ENCODE peak calls at places on chromosome 7, in six cellular contexts. One of them, this sample, is unnamed.

GRCh38 chr7:135170223-135170997 is at the start of gene CYREN:
- DNase-seq in CD8-positive, alpha-beta T cell: peak; percentile 94
- DNase-seq in heart left ventricle: peak; percentile 98
- DNase-seq in fibroblast of lung: peak; percentile 93
- DNase-seq in neural progenitor cell: peak; percentile 93
- DNase-seq in tibial artery: peak; percentile 98
- DNase-seq in this sample: peak; percentile 99

GRCh38 chr7:105924950-105925349 is 38.1 kb upstream of the CDHR3 start:
- DNase-seq in CD8-positive, alpha-beta T cell: no peak
- DNase-seq in heart left ventricle: no peak
- DNase-seq in fibroblast of lung: no peak
- DNase-seq in neural progenitor cell: no peak
- DNase-seq in tibial artery: no peak
- DNase-seq in this sample: no peak

GRCh38 chr7:16354573-16354972 is 66.8 kb downstream of the CRPPA start:
- DNase-seq in CD8-positive, alpha-beta T cell: no peak
- DNase-seq in heart left ventricle: no peak
- DNase-seq in fibroblast of lung: no peak
- DNase-seq in neural progenitor cell: no peak
- DNase-seq in tibial artery: no peak
- DNase-seq in this sample: no peak

GRCh38 chr7:155576900-155577508 is 30.6 kb upstream of the CNPY1 start:
- DNase-seq in CD8-positive, alpha-beta T cell: no peak
- DNase-seq in heart left ventricle: no peak
- DNase-seq in fibroblast of lung: no peak
- DNase-seq in neural progenitor cell: no peak
- DNase-seq in tibial artery: peak; percentile 49
- DNase-seq in this sample: no peak

GRCh38 chr7:151756076-151756731 is 120.7 kb downstream of the PRKAG2 start:
- DNase-seq in CD8-positive, alpha-beta T cell: peak; percentile 71
- DNase-seq in heart left ventricle: peak; percentile 21
- DNase-seq in fibroblast of lung: peak; percentile 71
- DNase-seq in neural progenitor cell: no peak
- DNase-seq in tibial artery: no peak
- DNase-seq in this sample: no peak

GRCh38 chr7:158536871-158537865 is 50.5 kb downstream of the PTPRN2 start:
- DNase-seq in CD8-positive, alpha-beta T cell: no peak
- DNase-seq in heart left ventricle: no peak
- DNase-seq in fibroblast of lung: no peak
- DNase-seq in neural progenitor cell: no peak
- DNase-seq in tibial artery: no peak
- DNase-seq in this sample: no peak

GRCh38 chr7:83410989-83411591 is 237.8 kb downstream of the SEMA3E start:
- DNase-seq in CD8-positive, alpha-beta T cell: no peak
- DNase-seq in heart left ventricle: no peak
- DNase-seq in fibroblast of lung: peak; percentile 53
- DNase-seq in neural progenitor cell: peak; percentile 74
- DNase-seq in tibial artery: no peak
- DNase-seq in this sample: no peak

GRCh38 chr7:148503900-148504487 is 86.6 kb upstream of the C7orf33 start:
- DNase-seq in CD8-positive, alpha-beta T cell: no peak
- DNase-seq in heart left ventricle: no peak
- DNase-seq in fibroblast of lung: peak; percentile 10
- DNase-seq in neural progenitor cell: peak; percentile 30
- DNase-seq in tibial artery: no peak
- DNase-seq in this sample: no peak

GRCh38 chr7:89001306-89001705 is 205.8 kb upstream of the TEX47 start:
- DNase-seq in CD8-positive, alpha-beta T cell: no peak
- DNase-seq in heart left ventricle: no peak
- DNase-seq in fibroblast of lung: no peak
- DNase-seq in neural progenitor cell: no peak
- DNase-seq in tibial artery: no peak
- DNase-seq in this sample: no peak

GRCh38 chr7:27166475-27167169 is 1.3 kb upstream of the HOXA9 start:
- DNase-seq in CD8-positive, alpha-beta T cell: no peak
- DNase-seq in heart left ventricle: no peak
- DNase-seq in fibroblast of lung: no peak
- DNase-seq in neural progenitor cell: peak; percentile 43
- DNase-seq in tibial artery: peak; percentile 75
- DNase-seq in this sample: peak; percentile 76

GRCh38 chr7:117582219-117582704 is 102.4 kb downstream of the CFTR start:
- DNase-seq in CD8-positive, alpha-beta T cell: no peak
- DNase-seq in heart left ventricle: peak; percentile 76
- DNase-seq in fibroblast of lung: peak; percentile 92
- DNase-seq in neural progenitor cell: peak; percentile 17
- DNase-seq in tibial artery: peak; percentile 76
- DNase-seq in this sample: peak; percentile 48

GRCh38 chr7:141654551-141654950 is 47.4 kb downstream of the DENND11 start:
- DNase-seq in CD8-positive, alpha-beta T cell: peak; percentile 69
- DNase-seq in heart left ventricle: peak; percentile 45
- DNase-seq in fibroblast of lung: peak; percentile 67
- DNase-seq in neural progenitor cell: peak; percentile 88
- DNase-seq in tibial artery: peak; percentile 65
- DNase-seq in this sample: peak; percentile 34

GRCh38 chr7:83976302-83976701 is 218.3 kb downstream of the SEMA3A start:
- DNase-seq in CD8-positive, alpha-beta T cell: no peak
- DNase-seq in heart left ventricle: no peak
- DNase-seq in fibroblast of lung: peak; percentile 10
- DNase-seq in neural progenitor cell: peak; percentile 34
- DNase-seq in tibial artery: no peak
- DNase-seq in this sample: no peak

GRCh38 chr7:27174077-27175004 is at the start of gene HOXA10:
- DNase-seq in CD8-positive, alpha-beta T cell: peak; percentile 49
- DNase-seq in heart left ventricle: no peak
- DNase-seq in fibroblast of lung: no peak
- DNase-seq in neural progenitor cell: no peak
- DNase-seq in tibial artery: peak; percentile 86
- DNase-seq in this sample: peak; percentile 79

GRCh38 chr7:41418337-41418736 is 284.6 kb downstream of the INHBA start:
- DNase-seq in CD8-positive, alpha-beta T cell: no peak
- DNase-seq in heart left ventricle: no peak
- DNase-seq in fibroblast of lung: no peak
- DNase-seq in neural progenitor cell: no peak
- DNase-seq in tibial artery: no peak
- DNase-seq in this sample: no peak

GRCh38 chr7:54992876-54993490 is 25.8 kb upstream of the EGFR start:
- DNase-seq in CD8-positive, alpha-beta T cell: no peak
- DNase-seq in heart left ventricle: no peak
- DNase-seq in fibroblast of lung: no peak
- DNase-seq in neural progenitor cell: no peak
- DNase-seq in tibial artery: no peak
- DNase-seq in this sample: no peak

GRCh38 chr7:16881809-16882208 is at the start of gene AGR3:
- DNase-seq in CD8-positive, alpha-beta T cell: no peak
- DNase-seq in heart left ventricle: no peak
- DNase-seq in fibroblast of lung: no peak
- DNase-seq in neural progenitor cell: no peak
- DNase-seq in tibial artery: no peak
- DNase-seq in this sample: no peak

GRCh38 chr7:148318092-148318756 is 272.3 kb upstream of the C7orf33 start:
- DNase-seq in CD8-positive, alpha-beta T cell: no peak
- DNase-seq in heart left ventricle: no peak
- DNase-seq in fibroblast of lung: no peak
- DNase-seq in neural progenitor cell: no peak
- DNase-seq in tibial artery: no peak
- DNase-seq in this sample: no peak

GRCh38 chr7:32037650-32038198 is 32.5 kb downstream of the PDE1C start:
- DNase-seq in CD8-positive, alpha-beta T cell: no peak
- DNase-seq in heart left ventricle: no peak
- DNase-seq in fibroblast of lung: no peak
- DNase-seq in neural progenitor cell: no peak
- DNase-seq in tibial artery: no peak
- DNase-seq in this sample: no peak
- H3K36me3 ChIP-seq in CD8-positive, alpha-beta T cell: no peaks in the 10 kb centered on the region
- H3K36me3 ChIP-seq in heart left ventricle: no peaks in the 10 kb centered on the region
- H3K36me3 ChIP-seq in fibroblast of lung: no peaks in the 10 kb centered on the region
- H3K36me3 ChIP-seq in neural progenitor cell: no peaks in the 10 kb centered on the region
- H3K36me3 ChIP-seq in tibial artery: no peaks in the 10 kb centered on the region
- H3K36me3 ChIP-seq in this sample: no peaks in the 10 kb centered on the region

GRCh38 chr7:130908345-130909160 is 174.5 kb upstream of the KLF14 start:
- DNase-seq in CD8-positive, alpha-beta T cell: no peak
- DNase-seq in heart left ventricle: no peak
- DNase-seq in fibroblast of lung: no peak
- DNase-seq in neural progenitor cell: no peak
- DNase-seq in tibial artery: no peak
- DNase-seq in this sample: no peak

GRCh38 chr7:130910949-130911944 is 177.2 kb upstream of the KLF14 start:
- DNase-seq in CD8-positive, alpha-beta T cell: peak; percentile 27
- DNase-seq in heart left ventricle: no peak
- DNase-seq in fibroblast of lung: peak; percentile 80
- DNase-seq in neural progenitor cell: no peak
- DNase-seq in tibial artery: no peak
- DNase-seq in this sample: no peak

GRCh38 chr7:130907439-130907838 is 173.4 kb upstream of the KLF14 start:
- DNase-seq in CD8-positive, alpha-beta T cell: no peak
- DNase-seq in heart left ventricle: no peak
- DNase-seq in fibroblast of lung: peak; percentile 65
- DNase-seq in neural progenitor cell: no peak
- DNase-seq in tibial artery: no peak
- DNase-seq in this sample: no peak

GRCh38 chr7:130909881-130910672 is 176.1 kb upstream of the KLF14 start:
- DNase-seq in CD8-positive, alpha-beta T cell: no peak
- DNase-seq in heart left ventricle: no peak
- DNase-seq in fibroblast of lung: peak; percentile 80
- DNase-seq in neural progenitor cell: no peak
- DNase-seq in tibial artery: no peak
- DNase-seq in this sample: no peak

GRCh38 chr7:130909161-130909836 is 175.3 kb upstream of the KLF14 start:
- DNase-seq in CD8-positive, alpha-beta T cell: peak; percentile 42
- DNase-seq in heart left ventricle: no peak
- DNase-seq in fibroblast of lung: no peak
- DNase-seq in neural progenitor cell: no peak
- DNase-seq in tibial artery: no peak
- DNase-seq in this sample: no peak
- H3K4me3 ChIP-seq in CD8-positive, alpha-beta T cell: no peak overlapping the region
- H3K4me3 ChIP-seq in heart left ventricle: no peak overlapping the region
- H3K4me3 ChIP-seq in fibroblast of lung: peak overlapping the region; percentile 83
- H3K4me3 ChIP-seq in neural progenitor cell: no peak overlapping the region
- H3K4me3 ChIP-seq in tibial artery: no peak overlapping the region
- H3K4me3 ChIP-seq in this sample: no peak overlapping the region

GRCh38 chr7:56091591-56091990 is 1.2 kb downstream of the PHKG1 start:
- DNase-seq in CD8-positive, alpha-beta T cell: no peak
- DNase-seq in heart left ventricle: peak; percentile 87
- DNase-seq in fibroblast of lung: peak; percentile 7
- DNase-seq in neural progenitor cell: no peak
- DNase-seq in tibial artery: peak; percentile 91
- DNase-seq in this sample: peak; percentile 89

GRCh38 chr7:56097700-56098099 is 4.9 kb upstream of the PHKG1 start:
- DNase-seq in CD8-positive, alpha-beta T cell: no peak
- DNase-seq in heart left ventricle: peak; percentile 66
- DNase-seq in fibroblast of lung: peak; percentile 80
- DNase-seq in neural progenitor cell: no peak
- DNase-seq in tibial artery: no peak
- DNase-seq in this sample: peak; percentile 79

GRCh38 chr7:56087445-56087844 is 5.3 kb downstream of the PHKG1 start:
- DNase-seq in CD8-positive, alpha-beta T cell: no peak
- DNase-seq in heart left ventricle: no peak
- DNase-seq in fibroblast of lung: no peak
- DNase-seq in neural progenitor cell: no peak
- DNase-seq in tibial artery: no peak
- DNase-seq in this sample: no peak

GRCh38 chr7:56092789-56093531 is at the start of gene PHKG1:
- DNase-seq in CD8-positive, alpha-beta T cell: no peak
- DNase-seq in heart left ventricle: peak; percentile 90
- DNase-seq in fibroblast of lung: peak; percentile 80
- DNase-seq in neural progenitor cell: no peak
- DNase-seq in tibial artery: peak; percentile 93
- DNase-seq in this sample: peak; percentile 94
- H3K27ac ChIP-seq in CD8-positive, alpha-beta T cell: no peak within 1 kb of the TSS
- H3K27ac ChIP-seq in heart left ventricle: peak within 1 kb of the TSS; percentile 93
- H3K27ac ChIP-seq in fibroblast of lung: peak within 1 kb of the TSS; percentile 13
- H3K27ac ChIP-seq in neural progenitor cell: no peak within 1 kb of the TSS
- H3K27ac ChIP-seq in tibial artery: peak within 1 kb of the TSS; percentile 82
- H3K27ac ChIP-seq in this sample: peak within 1 kb of the TSS; percentile 97

GRCh38 chr7:92504563-92504962 is 23.8 kb downstream of the PEX1 start:
- DNase-seq in CD8-positive, alpha-beta T cell: no peak
- DNase-seq in heart left ventricle: peak; percentile 55
- DNase-seq in fibroblast of lung: no peak
- DNase-seq in neural progenitor cell: no peak
- DNase-seq in tibial artery: no peak
- DNase-seq in this sample: no peak
- H3K36me3 ChIP-seq in CD8-positive, alpha-beta T cell: peaks cover 8% of the 10 kb centered on the region
- H3K36me3 ChIP-seq in heart left ventricle: peaks cover 47% of the 10 kb centered on the region
- H3K36me3 ChIP-seq in fibroblast of lung: peaks cover 2% of the 10 kb centered on the region
- H3K36me3 ChIP-seq in neural progenitor cell: peaks cover 3% of the 10 kb centered on the region
- H3K36me3 ChIP-seq in tibial artery: peaks cover 73% of the 10 kb centered on the region
- H3K36me3 ChIP-seq in this sample: peaks cover 4% of the 10 kb centered on the region

GRCh38 chr7:138167869-138168296 is 91.6 kb downstream of the AKR1D1 start:
- DNase-seq in CD8-positive, alpha-beta T cell: no peak
- DNase-seq in heart left ventricle: no peak
- DNase-seq in fibroblast of lung: no peak
- DNase-seq in neural progenitor cell: no peak
- DNase-seq in tibial artery: no peak
- DNase-seq in this sample: no peak

GRCh38 chr7:138173548-138173947 is 97.3 kb downstream of the AKR1D1 start:
- DNase-seq in CD8-positive, alpha-beta T cell: no peak
- DNase-seq in heart left ventricle: no peak
- DNase-seq in fibroblast of lung: no peak
- DNase-seq in neural progenitor cell: no peak
- DNase-seq in tibial artery: no peak
- DNase-seq in this sample: no peak

GRCh38 chr7:138170298-138170697 is 94.0 kb downstream of the AKR1D1 start:
- DNase-seq in CD8-positive, alpha-beta T cell: no peak
- DNase-seq in heart left ventricle: no peak
- DNase-seq in fibroblast of lung: no peak
- DNase-seq in neural progenitor cell: peak; percentile 63
- DNase-seq in tibial artery: no peak
- DNase-seq in this sample: no peak

GRCh38 chr7:138169441-138169851 is 93.2 kb downstream of the AKR1D1 start:
- DNase-seq in CD8-positive, alpha-beta T cell: no peak
- DNase-seq in heart left ventricle: no peak
- DNase-seq in fibroblast of lung: peak; percentile 32
- DNase-seq in neural progenitor cell: peak; percentile 88
- DNase-seq in tibial artery: no peak
- DNase-seq in this sample: no peak

GRCh38 chr7:138170959-138171703 is 94.9 kb downstream of the AKR1D1 start:
- DNase-seq in CD8-positive, alpha-beta T cell: no peak
- DNase-seq in heart left ventricle: no peak
- DNase-seq in fibroblast of lung: no peak
- DNase-seq in neural progenitor cell: no peak
- DNase-seq in tibial artery: no peak
- DNase-seq in this sample: no peak
- H3K4me3 ChIP-seq in CD8-positive, alpha-beta T cell: no peak overlapping the region
- H3K4me3 ChIP-seq in heart left ventricle: no peak overlapping the region
- H3K4me3 ChIP-seq in fibroblast of lung: no peak overlapping the region
- H3K4me3 ChIP-seq in neural progenitor cell: peak overlapping the region; percentile 33
- H3K4me3 ChIP-seq in tibial artery: no peak overlapping the region
- H3K4me3 ChIP-seq in this sample: no peak overlapping the region

GRCh38 chr7:13933106-13933505 is 56.4 kb downstream of the ETV1 start:
- DNase-seq in CD8-positive, alpha-beta T cell: no peak
- DNase-seq in heart left ventricle: no peak
- DNase-seq in fibroblast of lung: peak; percentile 18
- DNase-seq in neural progenitor cell: no peak
- DNase-seq in tibial artery: no peak
- DNase-seq in this sample: no peak
- H3K27ac ChIP-seq in CD8-positive, alpha-beta T cell: no peak overlapping the region
- H3K27ac ChIP-seq in heart left ventricle: no peak overlapping the region
- H3K27ac ChIP-seq in fibroblast of lung: peak overlapping the region; percentile 8
- H3K27ac ChIP-seq in neural progenitor cell: no peak overlapping the region
- H3K27ac ChIP-seq in tibial artery: no peak overlapping the region
- H3K27ac ChIP-seq in this sample: peak overlapping the region; percentile 30

This sample was measured in aorta.